ENCODE peak calls at places on chromosomes 4 and X, in five cellular contexts. Y is T47D, P is T follicular helper cell, E is aorta, A is astrocyte of the hippocampus. Q is an unnamed sample.

GRCh38 chrX:10508891-10509290 is 111.5 kb downstream of the MID1 start:
- DNase-seq in Y (no peak), P (no peak), E (no peak), A (no peak), Q (no peak)

GRCh38 chr4:102386966-102387365 is 41.7 kb upstream of the SLC39A8 start:
- DNase-seq in Y (no peak), P (no peak), E (no peak), A (no peak), Q (no peak)

GRCh38 chr4:16119981-16120380 is 36.2 kb upstream of the PROM1 start:
- DNase-seq in Y (no peak), P (no peak), E (no peak), A (no peak), Q (no peak)

GRCh38 chr4:13559414-13559813 is 15.1 kb upstream of the NKX3-2 start:
- DNase-seq in Y (no peak), P (no peak), E (no peak), A (peak; percentile 48), Q (no peak)

GRCh38 chr4:26719954-26720552 is 136.2 kb downstream of the TBC1D19 start:
- DNase-seq in Y (no peak), P (no peak), E (no peak), A (peak; percentile 42), Q (no peak)

GRCh38 chr4:26197018-26197779 is 123.6 kb upstream of the RBPJ start:
- DNase-seq in Y (no peak), P (peak; percentile 13), E (no peak), A (peak; percentile 95), Q (peak; percentile 14)

GRCh38 chr4:30586850-30587249 is 133.3 kb upstream of the PCDH7 start:
- DNase-seq in Y (no peak), P (no peak), E (no peak), A (no peak), Q (no peak)

GRCh38 chr4:16785800-16786527 is 112.5 kb downstream of the LDB2 start:
- DNase-seq in Y (no peak), P (no peak), E (no peak), A (peak; percentile 68), Q (no peak)

GRCh38 chr4:26412381-26413372 is 77.6 kb downstream of the CCKAR start:
- DNase-seq in Y (no peak), P (no peak), E (no peak), A (peak; percentile 81), Q (no peak)

GRCh38 chr4:79613269-79613995 is 205.4 kb upstream of the GK2 start:
- DNase-seq in Y (no peak), P (no peak), E (no peak), A (no peak), Q (no peak)

GRCh38 chrX:8867454-8867853 is 66.3 kb upstream of the FAM9A start:
- DNase-seq in Y (no peak), P (no peak), E (no peak), A (no peak), Q (no peak)

GRCh38 chr4:151553874-151554273 is 144.9 kb downstream of the FHIP1A start:
- DNase-seq in Y (no peak), P (no peak), E (no peak), A (no peak), Q (no peak)

GRCh38 chr4:7421356-7422097 is 13.2 kb downstream of the PSAPL1 start:
- DNase-seq in Y (no peak), P (no peak), E (no peak), A (no peak), Q (no peak)

GRCh38 chr4:26273308-26273980 is 47.4 kb upstream of the RBPJ start:
- DNase-seq in Y (no peak), P (no peak), E (peak; percentile 70), A (no peak), Q (no peak)

GRCh38 chr4:5746829-5747745 is 36.1 kb downstream of the EVC start:
- DNase-seq in Y (no peak), P (no peak), E (no peak), A (peak; percentile 75), Q (no peak)

GRCh38 chr4:159158989-159159388 is 56.1 kb downstream of the RAPGEF2 start:
- DNase-seq in Y (no peak), P (no peak), E (no peak), A (peak; percentile 23), Q (no peak)

GRCh38 chrX:48460606-48461005 is 9.5 kb downstream of the SLC38A5 start:
- DNase-seq in Y (no peak), P (no peak), E (no peak), A (no peak), Q (no peak)

GRCh38 chr4:147909225-147909624 is 177.3 kb downstream of the ARHGAP10 start:
- DNase-seq in Y (no peak), P (no peak), E (no peak), A (no peak), Q (no peak)

GRCh38 chr4:31283689-31284088 is 563.5 kb downstream of the PCDH7 start:
- DNase-seq in Y (no peak), P (no peak), E (no peak), A (no peak), Q (no peak)

GRCh38 chr4:3875466-3875865 is 109.3 kb downstream of the ADRA2C start:
- DNase-seq in Y (no peak), P (no peak), E (no peak), A (no peak), Q (no peak)

GRCh38 chr4:147041376-147041775 is 95.7 kb upstream of the TTC29 start:
- DNase-seq in Y (no peak), P (no peak), E (no peak), A (no peak), Q (no peak)

GRCh38 chr4:48031802-48032525 is 15.4 kb downstream of the NIPAL1 start:
- DNase-seq in Y (no peak), P (no peak), E (no peak), A (peak; percentile 83), Q (no peak)

GRCh38 chr4:151676301-151676700 is 84.5 kb downstream of the GATB start:
- DNase-seq in Y (no peak), P (no peak), E (no peak), A (peak; percentile 87), Q (no peak)

GRCh38 chr4:79682161-79682560 is 274.1 kb upstream of the GK2 start:
- DNase-seq in Y (no peak), P (no peak), E (no peak), A (peak; percentile 79), Q (no peak)

GRCh38 chr4:106530816-106531215 is 162.2 kb upstream of the GIMD1 start:
- DNase-seq in Y (no peak), P (no peak), E (no peak), A (no peak), Q (no peak)

GRCh38 chr4:39814403-39815185 is 116.7 kb downstream of the UBE2K start:
- DNase-seq in Y (no peak), P (no peak), E (no peak), A (peak; percentile 18), Q (no peak)

GRCh38 chr4:173211838-173212237 is 43.2 kb downstream of the GALNT7 start:
- DNase-seq in Y (no peak), P (no peak), E (no peak), A (peak; percentile 76), Q (no peak)

GRCh38 chr4:41256131-41256739 is 493 bp upstream of the UCHL1 start:
- DNase-seq in Y (no peak), P (no peak), E (no peak), A (peak; percentile 53), Q (no peak)

GRCh38 chr4:4818440-4819212 is 40.8 kb upstream of the MSX1 start:
- DNase-seq in Y (no peak), P (no peak), E (no peak), A (no peak), Q (no peak)

GRCh38 chr4:150206981-150207380 is 128.7 kb downstream of the DCLK2 start:
- DNase-seq in Y (no peak), P (no peak), E (no peak), A (no peak), Q (no peak)

GRCh38 chr4:185213829-185214228 is 4.4 kb downstream of the SNX25 start:
- DNase-seq in Y (no peak), P (no peak), E (no peak), A (no peak), Q (no peak)

GRCh38 chrX:8084023-8084422 is 87.0 kb downstream of the VCX2 start:
- DNase-seq in Y (no peak), P (no peak), E (no peak), A (peak; percentile 42), Q (no peak)

GRCh38 chr4:110357521-110357920 is 118.4 kb upstream of the ENPEP start:
- DNase-seq in Y (no peak), P (no peak), E (no peak), A (no peak), Q (no peak)

Q was measured in activated naive CD4-positive, alpha-beta T cell.